ENCODE peak calls at places on chromosomes 7 and 10, in ten cellular contexts. O is HEK293T; J is kidney epithelial cell; K is PC-3; F is effector CD4-positive, alpha-beta T cell; Q is stimulated activated CD8-positive, alpha-beta memory T cell treated with anti-CD3 and anti-CD28 coated beads, Interleukin-2, amount 100 ng/mL, for 48 hours; U is Daoy; R is cardiac muscle cell; L is AG04449; G is RCC 7860. Z is an unnamed sample.

GRCh38 chr7:52107355-52107754 is 790.7 kb upstream of the COBL start:
- DNase-seq in O (no peak), J (no peak), K (no peak), F (no peak), Q (no peak), U (no peak), R (no peak), L (no peak), G (no peak), Z (no peak)

GRCh38 chr10:130159395-130159794 is 23.2 kb downstream of the GLRX3 start:
- DNase-seq in O (no peak), J (no peak), K (peak; percentile 7), F (no peak), Q (no peak), U (no peak), R (no peak), L (no peak), G (no peak), Z (no peak)

GRCh38 chr7:127713006-127713405 is 61.0 kb downstream of the SND1 start:
- DNase-seq in O (no peak), J (no peak), K (no peak), F (no peak), Q (no peak), U (no peak), R (no peak), L (no peak), G (no peak), Z (no peak)

GRCh38 chr10:37015498-37015897 is 109.9 kb upstream of the ANKRD30A start:
- DNase-seq in O (no peak), J (no peak), K (no peak), F (no peak), Q (no peak), U (no peak), R (no peak), L (no peak), G (no peak), Z (no peak)

GRCh38 chr7:143002106-143002505 is 24.8 kb downstream of the OR9A2 start:
- DNase-seq in O (no peak), J (no peak), K (peak; percentile 53), F (no peak), Q (no peak), U (peak; percentile 42), R (peak; percentile 55), L (no peak), G (no peak), Z (no peak)

GRCh38 chr7:2100278-2101205 is 132.2 kb downstream of the MAD1L1 start:
- DNase-seq in O (no peak), J (no peak), K (peak; percentile 7), F (no peak), Q (no peak), U (no peak), R (no peak), L (no peak), G (no peak), Z (no peak)

GRCh38 chr10:47050618-47051455 is 139.6 kb downstream of the PTPN20 start:
- DNase-seq in O (no peak), J (no peak), K (no peak), F (no peak), Q (no peak), U (no peak), R (peak; percentile 29), L (no peak), G (no peak), Z (no peak)

GRCh38 chr7:134899729-134900128 is 86.6 kb upstream of the AGBL3 start:
- DNase-seq in O (no peak), J (peak; percentile 47), K (peak; percentile 71), F (no peak), Q (no peak), U (peak; percentile 85), R (peak; percentile 36), L (no peak), G (peak; percentile 64), Z (no peak)

GRCh38 chr7:44587843-44588711 is 6.0 kb upstream of the TMED4 start:
- DNase-seq in O (no peak), J (no peak), K (peak; percentile 77), F (peak; percentile 48), Q (no peak), U (peak; percentile 69), R (peak; percentile 75), L (no peak), G (peak; percentile 56), Z (no peak)

GRCh38 chr10:85789125-85789524 is 577.5 kb downstream of the GRID1 start:
- DNase-seq in O (no peak), J (no peak), K (no peak), F (no peak), Q (no peak), U (no peak), R (no peak), L (no peak), G (no peak), Z (no peak)

GRCh38 chr7:101081432-101081831 is 3.8 kb upstream of the TRIM56 start:
- DNase-seq in O (no peak), J (no peak), K (no peak), F (no peak), Q (no peak), U (no peak), R (no peak), L (no peak), G (no peak), Z (no peak)

GRCh38 chr7:8065356-8065813 is 96.8 kb downstream of the GLCCI1 start:
- DNase-seq in O (no peak), J (no peak), K (no peak), F (no peak), Q (no peak), U (peak; percentile 75), R (peak; percentile 81), L (peak; percentile 87), G (peak; percentile 34), Z (no peak)

GRCh38 chr7:24318326-24318725 is 34.3 kb downstream of the NPY start:
- DNase-seq in O (peak; percentile 9), J (no peak), K (peak; percentile 53), F (no peak), Q (no peak), U (peak; percentile 29), R (no peak), L (no peak), G (no peak), Z (no peak)

GRCh38 chr7:113207441-113207840 is 89.1 kb upstream of the SMIM30 start:
- DNase-seq in O (no peak), J (no peak), K (no peak), F (no peak), Q (no peak), U (no peak), R (no peak), L (no peak), G (no peak), Z (no peak)

GRCh38 chr10:74437822-74438221 is 286.8 kb downstream of the ADK start:
- DNase-seq in O (no peak), J (peak; percentile 21), K (peak; percentile 77), F (no peak), Q (no peak), U (peak; percentile 2), R (peak; percentile 17), L (peak; percentile 26), G (peak; percentile 52), Z (no peak)

GRCh38 chr10:944034-944831 is 12.7 kb upstream of the LARP4B start:
- DNase-seq in O (no peak), J (no peak), K (no peak), F (no peak), Q (no peak), U (peak; percentile 32), R (peak; percentile 26), L (peak; percentile 7), G (no peak), Z (no peak)

GRCh38 chr7:75740846-75741497 is 2.2 kb upstream of the HIP1 start:
- DNase-seq in O (no peak), J (no peak), K (no peak), F (no peak), Q (no peak), U (no peak), R (peak; percentile 67), L (no peak), G (no peak), Z (no peak)